ENCODE peak calls at places on chromosomes 7 and 10, in eight cellular contexts. R is IMR-90; E is suprapubic skin; J is esophagus squamous epithelium; M is WERI-Rb-1; W is upper lobe of right lung; K is CD8-positive, alpha-beta T cell; U is psoas muscle. Y is an unnamed sample.

GRCh38 chr7:33996899-33997298 is 91.6 kb downstream of the BMPER start:
- DNase-seq in W (no peak), J (no peak), E (no peak), M (no peak), U (no peak), R (no peak), K (no peak), Y (no peak)

GRCh38 chr10:88019753-88020152 is 156.3 kb downstream of the PTEN start:
- DNase-seq in K (no peak), R (peak; percentile 63), U (no peak), W (no peak), E (no peak), J (no peak), M (no peak), Y (no peak)

GRCh38 chr10:36170943-36171501 is 528.9 kb upstream of the FZD8 start:
- DNase-seq in W (no peak), K (no peak), R (no peak), U (no peak), J (no peak), E (no peak), M (no peak), Y (no peak)

GRCh38 chr7:95335093-95335492 is 10.8 kb upstream of the PON1 start:
- DNase-seq in J (no peak), M (no peak), R (peak; percentile 22), U (no peak), W (no peak), K (no peak), E (no peak), Y (no peak)

GRCh38 chr10:31171402-31172120 is 139.9 kb upstream of the ZNF438 start:
- DNase-seq in M (peak; percentile 73), K (no peak), R (peak; percentile 67), W (no peak), U (no peak), J (no peak), E (no peak), Y (no peak)

GRCh38 chr7:131320603-131321002 is 7.1 kb upstream of the MKLN1 start:
- DNase-seq in J (no peak), M (no peak), R (no peak), K (no peak), W (no peak), U (no peak), E (no peak), Y (no peak)

GRCh38 chr7:96075510-96076349 is 246.2 kb downstream of the SLC25A13 start:
- DNase-seq in M (peak; percentile 62), R (peak; percentile 56), K (peak; percentile 51), W (peak; percentile 73), J (no peak), E (peak; percentile 77), U (peak; percentile 53), Y (peak; percentile 84)

GRCh38 chr7:21507627-21508343 is 35.1 kb upstream of the DNAH11 start:
- DNase-seq in J (no peak), M (peak; percentile 47), R (peak; percentile 42), K (peak; percentile 17), U (peak; percentile 19), W (no peak), E (no peak), Y (peak; percentile 85)

GRCh38 chr7:100719523-100720319 is 547 bp upstream of the EPO start:
- DNase-seq in E (no peak), W (no peak), J (no peak), R (peak; percentile 51), U (no peak), M (no peak), K (no peak), Y (peak; percentile 51)

GRCh38 chr10:85513450-85513849 is 853.1 kb downstream of the GRID1 start:
- DNase-seq in M (no peak), R (no peak), W (no peak), E (no peak), J (no peak), K (no peak), U (no peak), Y (no peak)

GRCh38 chr10:76902949-76903348 is 734.7 kb downstream of the KCNMA1 start:
- DNase-seq in E (no peak), R (no peak), W (no peak), K (no peak), M (peak; percentile 80), U (no peak), J (no peak), Y (peak; percentile 92)

GRCh38 chr10:102188298-102188940 is 36.2 kb downstream of the NOLC1 start:
- DNase-seq in K (no peak), U (no peak), J (no peak), R (no peak), M (no peak), E (no peak), W (no peak), Y (no peak)

GRCh38 chr10:91758303-91759146 is 39.7 kb upstream of the TNKS2 start:
- DNase-seq in R (peak; percentile 75), U (no peak), K (no peak), J (no peak), W (no peak), E (no peak), M (no peak), Y (no peak)

GRCh38 chr10:27223964-27224363 is 16.6 kb downstream of the ACBD5 start:
- DNase-seq in K (peak; percentile 52), M (no peak), J (no peak), R (peak; percentile 26), U (peak; percentile 17), E (no peak), W (no peak), Y (peak; percentile 56)

GRCh38 chr10:124294811-124295770 is 123.6 kb downstream of the OAT start:
- DNase-seq in J (no peak), R (no peak), E (no peak), U (no peak), K (no peak), M (no peak), W (peak; percentile 45), Y (no peak)
- H3K27ac ChIP-seq in J (no peak overlapping the region), R (no peak overlapping the region), E (no peak overlapping the region), U (no peak overlapping the region), K (no peak overlapping the region), M (no peak overlapping the region), W (no peak overlapping the region), Y (no peak overlapping the region)

DNA sequence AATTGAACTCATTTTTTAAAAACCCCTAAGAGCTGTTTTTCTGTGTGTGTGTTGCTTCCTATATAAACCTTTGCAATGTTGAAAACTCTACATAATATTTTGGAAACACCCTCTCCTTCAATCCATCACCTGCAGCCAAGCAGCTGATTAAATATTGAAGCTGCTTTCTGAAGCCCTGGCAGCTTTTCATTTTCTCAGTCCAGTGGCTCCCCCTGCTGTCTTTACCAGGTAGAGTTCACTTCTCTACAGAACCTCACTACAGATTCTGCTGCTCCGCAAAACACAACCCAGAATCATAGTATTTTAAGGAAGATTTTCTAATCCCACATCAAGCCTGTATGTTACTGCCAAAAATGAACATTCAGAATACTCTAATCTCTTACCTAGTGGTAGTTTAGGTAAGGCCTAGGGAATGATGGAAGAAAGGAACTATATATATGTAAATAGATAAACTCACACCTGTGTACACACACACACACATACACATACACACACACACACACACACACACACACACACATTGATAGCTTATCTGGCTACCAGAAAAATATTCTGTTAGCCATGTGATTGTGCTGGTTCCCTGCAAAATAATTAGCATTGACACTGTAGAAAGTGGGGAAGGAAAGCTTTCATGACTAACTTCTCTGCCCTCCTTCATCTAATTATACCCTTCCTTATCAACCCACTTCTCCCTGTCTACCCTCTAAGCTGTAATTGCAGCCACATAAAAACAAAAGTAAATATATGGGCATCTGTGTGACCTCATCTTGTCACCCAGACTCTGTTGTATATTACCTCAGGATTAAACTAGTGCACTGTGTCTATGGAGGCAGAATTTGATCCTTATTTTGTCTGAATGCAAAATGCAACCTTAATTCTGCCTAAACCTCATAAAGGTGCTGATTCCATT is 229.5 kb upstream of the FZD1 start:
- DNase-seq in R (peak; percentile 63), E (no peak), W (no peak), U (no peak), K (no peak), M (peak; percentile 70), J (no peak), Y (peak; percentile 85)
- TF ChIP-seq CTCF in R (peak; percentile 74), E (peak; percentile 24), W (peak; percentile 64), U (peak; percentile 77), K (no peak), M (peak; percentile 60), J (peak; percentile 30), Y (peak; percentile 89)

GRCh38 chr10:80357804-80358125 is 1.2 kb downstream of the DYDC2 start:
- DNase-seq in W (no peak), U (no peak), K (no peak), J (no peak), M (no peak), R (no peak), E (no peak), Y (no peak)

GRCh38 chr10:80351220-80351619 is 5.3 kb downstream of the DYDC1 start:
- DNase-seq in M (no peak), J (no peak), U (no peak), K (no peak), E (no peak), W (no peak), R (no peak), Y (no peak)

GRCh38 chr10:80357000-80357803 is 621 bp downstream of the DYDC2 start:
- DNase-seq in M (peak; percentile 72), E (no peak), J (no peak), W (no peak), R (no peak), K (peak; percentile 12), U (no peak), Y (peak; percentile 83)

GRCh38 chr10:80359644-80360043 is 3.1 kb downstream of the DYDC2 start:
- DNase-seq in E (no peak), R (no peak), K (no peak), U (no peak), M (no peak), W (no peak), J (no peak), Y (no peak)

GRCh38 chr10:80356563-80356999 is at the start of the genes DYDC1 and DYDC2:
- DNase-seq in W (peak; percentile 84), U (peak; percentile 36), M (peak; percentile 82), R (no peak), E (peak; percentile 62), J (no peak), K (peak; percentile 50), Y (peak; percentile 95)
- H3K4me3 ChIP-seq in W (peak within 1 kb of the TSS; percentile 40), U (peak within 1 kb of the TSS; percentile 58), M (peak within 1 kb of the TSS; percentile 56), R (no peak within 1 kb of the TSS), E (peak within 1 kb of the TSS; percentile 52), J (peak within 1 kb of the TSS; percentile 62), K (peak within 1 kb of the TSS; percentile 39), Y (peak within 1 kb of the TSS; percentile 74)

DNA sequence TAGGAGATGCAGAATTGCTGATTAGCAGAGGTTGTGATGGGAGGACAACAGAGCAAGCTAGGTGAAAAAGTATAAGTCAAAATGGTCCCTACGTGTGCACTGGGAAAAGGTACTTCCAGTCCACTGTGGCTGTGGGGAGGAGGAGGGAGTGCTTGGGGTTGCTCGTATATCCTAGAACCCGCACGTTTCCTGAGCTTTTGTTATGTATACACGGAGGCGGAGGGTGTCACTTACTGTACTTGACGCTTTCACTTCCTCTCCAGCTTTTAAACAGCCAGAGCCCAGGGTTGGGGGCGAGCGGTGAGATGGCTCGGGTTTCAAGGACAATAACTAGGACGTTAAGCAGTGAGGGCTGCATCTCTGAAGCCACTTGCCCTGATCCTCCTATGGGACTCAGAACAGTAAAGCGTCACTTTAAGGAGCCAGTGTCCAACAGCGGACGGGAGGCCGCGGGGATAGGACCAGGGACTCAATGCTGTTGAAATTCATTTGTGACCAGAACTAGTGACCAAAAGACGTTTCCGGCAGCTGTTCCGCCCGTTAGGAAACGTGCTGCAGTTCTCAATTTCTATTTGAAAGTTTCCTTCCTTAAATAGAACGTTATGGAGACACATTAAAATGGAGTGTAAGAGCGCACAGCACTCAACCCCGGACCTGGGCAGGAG is 985 bp upstream of the ETV1 start:
- DNase-seq in E (peak; percentile 74), J (no peak), U (peak; percentile 42), W (peak; percentile 75), M (peak; percentile 54), K (no peak), R (peak; percentile 37), Y (peak; percentile 94)
- H3K27ac ChIP-seq in E (peak overlapping the region; percentile 82), J (peak overlapping the region; percentile 87), U (peak overlapping the region; percentile 75), W (peak overlapping the region; percentile 87), M (peak overlapping the region; percentile 81), K (no peak overlapping the region), R (peak overlapping the region; percentile 70), Y (peak overlapping the region; percentile 91)

GRCh38 chr10:17249820-17250219 is 21.8 kb downstream of the VIM start:
- DNase-seq in U (no peak), M (no peak), E (no peak), R (peak; percentile 34), J (no peak), K (no peak), W (no peak), Y (no peak)
- TF ChIP-seq CTCF in U (peak; percentile 10), M (peak; percentile 26), E (no peak), R (peak; percentile 46), J (no peak), K (peak; percentile 36), W (no peak), Y (peak; percentile 62)

Y was measured in endodermal cell.